ENCODE peak calls at places on chromosomes 5 and 9, in six cellular contexts. A is HepG2, N is A549, R is K562, Y is upper lobe of left lung, S is GM12878. V is an unnamed sample. For H3K4me1, the result is how much of the 10 kb centered on the place peaks cover.

GRCh38 chr9:120841930-120842684 is 615 bp downstream of the PSMD5 start:
- ATAC-seq in N (peak), A (peak), S (peak), R (peak), Y (peak), V (no peak)

GRCh38 chr9:26112724-26113123 is 434.5 kb upstream of the TUSC1 start:
- ATAC-seq in N (no peak), R (no peak), Y (no peak), A (no peak), S (no peak), V (no peak)

GRCh38 chr9:132908635-132909034 is 29.9 kb downstream of the SPACA9 start:
- ATAC-seq in N (no peak), R (no peak), A (no peak), Y (no peak), S (no peak), V (no peak)

GRCh38 chr5:124650960-124651662 is 95.3 kb downstream of the ZNF608 start:
- ATAC-seq in S (no peak), A (peak), N (no peak), R (no peak), Y (no peak), V (peak)

GRCh38 chr9:124835026-124835501 is 18.2 kb upstream of the WDR38 start:
- ATAC-seq in N (peak), R (no peak), A (peak), Y (peak), S (no peak), V (peak)

GRCh38 chr9:32722704-32723103 is 60.6 kb upstream of the TMEM215 start:
- ATAC-seq in R (no peak), Y (no peak), A (no peak), S (no peak), N (no peak), V (no peak)

GRCh38 chr9:135890896-135891631 is 16.3 kb downstream of the CAMSAP1 start:
- ATAC-seq in N (no peak), S (no peak), A (no peak), Y (no peak), R (peak), V (no peak)

GRCh38 chr9:36535106-36535505 is 37.6 kb upstream of the MELK start:
- ATAC-seq in Y (no peak), S (no peak), A (no peak), N (no peak), R (no peak), V (no peak)

GRCh38 chr9:105291422-105291859 is 47.0 kb downstream of the SLC44A1 start:
- ATAC-seq in A (peak), N (no peak), S (no peak), Y (no peak), R (no peak), V (no peak)

GRCh38 chr5:39058178-39058577 is 16.0 kb downstream of the RICTOR start:
- ATAC-seq in Y (no peak), R (no peak), N (no peak), A (no peak), S (peak), V (no peak)

GRCh38 chr9:129769582-129770107 is 16.8 kb upstream of the PTGES start:
- ATAC-seq in Y (no peak), S (no peak), N (no peak), R (peak), A (no peak), V (no peak)

GRCh38 chr5:171893290-171893890 is 107.8 kb downstream of the SMIM23 start:
- ATAC-seq in Y (no peak), S (no peak), A (no peak), R (no peak), N (no peak), V (no peak)

GRCh38 chr9:93890436-93890935 is 64.7 kb downstream of the BARX1 start:
- ATAC-seq in A (no peak), Y (no peak), N (no peak), S (no peak), R (no peak), V (no peak)

GRCh38 chr5:72166070-72166979 is 59.0 kb downstream of the MAP1B start:
- ATAC-seq in N (no peak), R (peak), Y (peak), A (no peak), S (no peak), V (peak)

GRCh38 chr5:127186657-127187056 is 103.9 kb upstream of the MEGF10 start:
- ATAC-seq in S (no peak), N (no peak), R (no peak), Y (no peak), A (no peak), V (no peak)

GRCh38 chr9:127258884-127259471 is 5.6 kb upstream of the GARNL3 start:
- ATAC-seq in N (no peak), A (no peak), S (no peak), Y (no peak), R (no peak), V (no peak)

GRCh38 chr5:177071671-177072385 is 14.9 kb upstream of the FGFR4 start:
- ATAC-seq in A (peak), Y (peak), S (peak), R (peak), N (peak), V (peak)

GRCh38 chr5:90834711-90835110 is 276.1 kb downstream of the ADGRV1 start:
- ATAC-seq in Y (no peak), R (no peak), N (no peak), S (no peak), A (no peak), V (no peak)

GRCh38 chr9:4581861-4582565 is 80.1 kb upstream of the PLPP6 start:
- ATAC-seq in A (peak), R (no peak), N (no peak), Y (no peak), S (no peak), V (no peak)

GRCh38 chr9:121294181-121294743 is 26.3 kb downstream of the GSN start:
- ATAC-seq in N (no peak), S (no peak), R (no peak), A (no peak), Y (no peak), V (peak)

GRCh38 chr5:150789943-150790611 is 11.5 kb downstream of the SMIM3 start:
- ATAC-seq in Y (peak), N (peak), S (peak), R (peak), A (no peak), V (peak)

GRCh38 chr9:33924978-33925797 is 108.2 kb downstream of the UBE2R2 start:
- ATAC-seq in R (peak), S (peak), Y (peak), A (peak), N (peak), V (peak)

GRCh38 chr5:9166202-9167147 is 379.4 kb downstream of the SEMA5A start:
- ATAC-seq in Y (no peak), S (no peak), N (no peak), A (no peak), R (no peak), V (no peak)

GRCh38 chr9:21970001-21970799 is 24.0 kb downstream of the CDKN2A start:
- ATAC-seq in S (no peak), R (no peak), Y (no peak), A (no peak), N (no peak), V (no peak)
- H3K4me3 ChIP-seq in S (no peak), R (no peak), Y (no peak), A (no peak), N (no peak), V (no peak)

GRCh38 chr5:32020971-32021370 is 153.1 kb downstream of the GOLPH3 start:
- ATAC-seq in S (no peak), Y (no peak), A (no peak), R (no peak), N (no peak), V (no peak)
- H3K4me1 ChIP-seq in S (under half), Y (under half), A (under half), R (under half), N (under half), V (under half)

GRCh38 chr5:125863579-125863978 is 559.6 kb upstream of the GRAMD2B start:
- ATAC-seq in Y (no peak), A (no peak), N (no peak), R (no peak), S (no peak), V (no peak)
- TF ChIP-seq EP300 in Y (no peak), A (no peak), N (no peak), R (no peak), S (no peak), V (no peak)

GRCh38 chr5:40796487-40796889 is 1.7 kb downstream of the PRKAA1 start:
- ATAC-seq in N (no peak), S (no peak), A (no peak), R (no peak), Y (peak), V (peak)
- H3K4me3 ChIP-seq in N (peak), S (peak), A (peak), R (peak), Y (peak), V (peak)

GRCh38 chr9:134330590-134330989 is 4.3 kb downstream of the RXRA start:
- ATAC-seq in N (no peak), R (no peak), S (no peak), Y (no peak), A (no peak), V (no peak)
- H3K4me1 ChIP-seq in N (under half), R (half or more), S (under half), Y (half or more), A (half or more), V (under half)

GRCh38 chr9:69076550-69076949 is 41.0 kb downstream of the FXN start:
- ATAC-seq in Y (no peak), S (no peak), N (no peak), R (no peak), A (no peak), V (peak)

GRCh38 chr9:69079186-69079585 is 43.6 kb downstream of the FXN start:
- ATAC-seq in R (no peak), N (no peak), A (no peak), S (no peak), Y (no peak), V (no peak)

GRCh38 chr9:69081261-69081660 is 45.7 kb downstream of the FXN start:
- ATAC-seq in N (no peak), Y (no peak), A (no peak), S (no peak), R (no peak), V (no peak)

GRCh38 chr9:69078069-69078468 is 42.5 kb downstream of the FXN start:
- ATAC-seq in R (no peak), Y (no peak), A (no peak), N (no peak), S (no peak), V (no peak)

DNA sequence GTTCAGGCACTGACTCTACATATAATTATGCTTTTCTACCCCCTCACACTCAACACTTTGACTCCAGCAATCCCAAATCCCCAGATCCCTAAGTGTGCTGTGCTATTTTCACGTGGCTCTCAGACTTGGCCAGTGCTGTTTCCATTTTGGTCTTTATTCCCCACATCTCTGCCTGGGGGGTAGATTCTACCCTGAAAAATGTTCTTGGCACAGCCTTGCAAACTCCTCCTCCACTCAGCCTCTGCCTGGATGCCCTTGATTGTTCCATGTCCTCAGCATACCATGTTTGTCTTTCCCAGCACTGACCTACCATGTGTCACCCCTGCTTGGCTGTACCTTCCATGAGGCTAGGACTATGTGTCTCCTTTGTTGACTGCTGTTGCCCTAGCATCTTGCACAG is 43.0 kb downstream of the FXN start:
- ATAC-seq in Y (peak), A (no peak), N (no peak), S (no peak), R (no peak), V (peak)
- TF ChIP-seq EP300 in Y (no peak), A (no peak), N (no peak), S (no peak), R (no peak), V (no peak)

V was measured in gastroesophageal sphincter.